ENCODE peak calls at places on chromosomes 12 and 14, in ten cellular contexts. V is upper lobe of left lung; E is ovary; J is foreskin fibroblast; Z is CD8-positive, alpha-beta memory T cell; L is prostate gland; H is transverse colon; G is fibroblast of lung; R is Caco-2; A is upper lobe of right lung. S is an unnamed sample.

GRCh38 chr12:115149685-115150378 is 465.9 kb upstream of the TBX3 start:
- DNase-seq in E (no peak), J (peak; percentile 93), G (peak; percentile 94), V (no peak), L (no peak), Z (no peak), R (no peak), H (no peak), A (no peak), S (no peak)

GRCh38 chr12:105426766-105427165 is 96.3 kb downstream of the C12orf75 start:
- DNase-seq in A (no peak), L (no peak), G (no peak), E (no peak), J (no peak), Z (no peak), V (no peak), R (no peak), H (no peak), S (no peak)

GRCh38 chr14:72546359-72547035 is 347.4 kb downstream of the DPF3 start:
- DNase-seq in V (no peak), E (no peak), J (no peak), H (no peak), A (no peak), G (no peak), Z (no peak), L (no peak), R (no peak), S (no peak)

GRCh38 chr12:131619106-131619642 is 91.7 kb upstream of the SFSWAP start:
- DNase-seq in Z (no peak), G (no peak), L (no peak), R (no peak), A (no peak), E (no peak), V (no peak), H (no peak), J (no peak), S (no peak)

GRCh38 chr14:94685166-94685581 is 73.0 kb downstream of the SERPINA3 start:
- DNase-seq in A (peak; percentile 52), V (no peak), L (no peak), R (peak; percentile 55), E (no peak), J (no peak), H (no peak), G (no peak), Z (no peak), S (peak; percentile 51)

GRCh38 chr12:3046441-3047200 is 30.6 kb upstream of the TSPAN9 start:
- DNase-seq in Z (no peak), R (no peak), H (no peak), A (peak; percentile 77), E (no peak), J (no peak), V (peak; percentile 75), L (no peak), G (peak; percentile 16), S (peak; percentile 56)

GRCh38 chr14:41607966-41608663 is 1.4 kb downstream of the LRFN5 start:
- DNase-seq in Z (no peak), R (no peak), L (no peak), J (peak; percentile 33), V (no peak), H (no peak), G (peak; percentile 14), E (peak; percentile 27), A (no peak), S (peak; percentile 56)

GRCh38 chr14:33788116-33788515 is 162.8 kb downstream of the EGLN3 start:
- DNase-seq in J (no peak), V (no peak), E (no peak), Z (no peak), G (no peak), H (no peak), A (no peak), R (no peak), L (no peak), S (no peak)

GRCh38 chr12:112992541-112993398 is 14.5 kb downstream of the OAS2 start:
- DNase-seq in L (peak; percentile 12), G (peak; percentile 32), Z (peak; percentile 14), H (peak; percentile 54), R (peak; percentile 56), E (peak; percentile 40), J (peak; percentile 75), A (no peak), V (no peak), S (peak; percentile 85)

GRCh38 chr14:73723799-73724621 is 9.8 kb upstream of the PNMA1 start:
- DNase-seq in A (peak; percentile 80), L (peak; percentile 47), R (no peak), H (no peak), Z (no peak), G (peak; percentile 96), V (peak; percentile 77), E (peak; percentile 69), J (peak; percentile 98), S (peak; percentile 47)
- H3K4me3 ChIP-seq in A (no peak overlapping the region), L (no peak overlapping the region), R (no peak overlapping the region), H (no peak overlapping the region), Z (no peak overlapping the region), G (no peak overlapping the region), V (no peak overlapping the region), E (no peak overlapping the region), J (no peak overlapping the region), S (no peak overlapping the region)

DNA sequence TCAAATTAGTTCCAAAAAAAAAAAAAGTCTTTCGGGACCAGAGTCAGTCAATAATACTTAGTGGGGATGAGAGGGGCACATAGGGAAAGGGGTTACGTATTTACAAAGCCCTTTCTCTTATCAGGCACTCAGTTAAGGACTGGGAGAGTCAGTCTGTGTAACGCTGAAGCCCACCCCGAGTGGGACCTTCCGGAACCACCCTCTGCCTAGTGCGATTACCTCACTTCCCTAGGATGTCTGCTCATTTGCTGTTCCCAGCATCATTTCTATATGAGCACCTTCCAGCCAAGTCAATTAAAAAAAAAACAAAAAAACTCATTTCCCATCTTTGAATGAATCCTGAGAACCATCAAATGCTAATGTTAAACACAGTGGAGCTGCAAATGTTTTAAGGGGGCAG is 76.9 kb downstream of the BMP4 start:
- DNase-seq in R (no peak), A (no peak), G (no peak), L (no peak), Z (no peak), H (no peak), V (no peak), E (no peak), J (no peak), S (no peak)
- H3K4me3 ChIP-seq in R (no peak overlapping the region), A (no peak overlapping the region), G (no peak overlapping the region), L (no peak overlapping the region), Z (no peak overlapping the region), H (no peak overlapping the region), V (no peak overlapping the region), E (no peak overlapping the region), J (no peak overlapping the region), S (no peak overlapping the region)

GRCh38 chr14:100256339-100256895 is 17.5 kb downstream of the YY1 start:
- DNase-seq in H (no peak), A (no peak), J (no peak), R (no peak), L (no peak), G (no peak), E (no peak), Z (no peak), V (no peak), S (no peak)
- H3K4me3 ChIP-seq in H (no peak overlapping the region), A (no peak overlapping the region), J (no peak overlapping the region), R (no peak overlapping the region), L (no peak overlapping the region), G (no peak overlapping the region), E (no peak overlapping the region), Z (no peak overlapping the region), V (no peak overlapping the region), S (no peak overlapping the region)

DNA sequence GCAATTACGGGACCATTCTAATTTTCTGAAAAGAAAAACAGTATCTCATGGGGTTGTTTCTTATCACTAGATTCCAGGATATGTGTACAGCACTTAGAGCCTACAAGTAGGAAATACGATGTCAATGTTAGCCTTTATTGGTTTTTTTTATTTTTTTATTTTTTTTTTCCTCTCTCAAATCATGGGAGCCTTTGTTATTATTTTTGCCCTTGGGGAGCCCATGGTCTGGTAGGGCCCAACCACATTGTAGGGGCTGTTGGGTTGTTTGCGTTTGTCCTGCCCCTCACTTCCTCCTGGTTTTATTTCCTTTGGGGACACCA is 5.9 kb downstream of the MORN3 start:
- DNase-seq in V (no peak), R (no peak), A (no peak), Z (no peak), L (no peak), H (no peak), G (no peak), J (no peak), E (no peak), S (no peak)
- H3K4me3 ChIP-seq in V (no peak overlapping the region), R (no peak overlapping the region), A (no peak overlapping the region), Z (peak overlapping the region; percentile 52), L (no peak overlapping the region), H (no peak overlapping the region), G (no peak overlapping the region), J (no peak overlapping the region), E (no peak overlapping the region), S (no peak overlapping the region)

GRCh38 chr14:101460521-101460920 is 100.8 kb upstream of the DIO3 start:
- DNase-seq in V (no peak), Z (no peak), H (no peak), G (no peak), J (no peak), A (no peak), R (no peak), E (no peak), L (no peak), S (no peak)

GRCh38 chr14:101458536-101459391 is 102.5 kb upstream of the DIO3 start:
- DNase-seq in J (no peak), Z (no peak), L (no peak), R (no peak), A (peak; percentile 59), V (no peak), E (peak; percentile 42), G (no peak), H (no peak), S (no peak)

GRCh38 chr14:101457936-101458535 is 103.3 kb upstream of the DIO3 start:
- DNase-seq in E (no peak), A (peak; percentile 51), L (no peak), G (no peak), R (no peak), Z (no peak), H (no peak), V (no peak), J (no peak), S (no peak)

GRCh38 chr14:101460986-101461750 is 100.1 kb upstream of the DIO3 start:
- DNase-seq in V (no peak), R (no peak), A (no peak), E (no peak), H (no peak), J (no peak), L (no peak), Z (no peak), G (no peak), S (no peak)

GRCh38 chr14:101459392-101459900 is 101.8 kb upstream of the DIO3 start:
- DNase-seq in H (no peak), G (no peak), Z (no peak), R (no peak), L (no peak), E (no peak), J (no peak), A (no peak), V (no peak), S (no peak)
- H3K4me3 ChIP-seq in H (no peak overlapping the region), G (no peak overlapping the region), Z (no peak overlapping the region), R (no peak overlapping the region), L (peak overlapping the region; percentile 4), E (no peak overlapping the region), J (no peak overlapping the region), A (peak overlapping the region; percentile 10), V (peak overlapping the region; percentile 26), S (peak overlapping the region; percentile 61)

GRCh38 chr12:67355428-67356385 is 86.5 kb downstream of the CAND1 start:
- DNase-seq in V (peak; percentile 23), Z (no peak), R (no peak), L (no peak), H (no peak), A (no peak), J (peak; percentile 79), E (no peak), G (peak; percentile 65), S (peak; percentile 82)
- H3K4me3 ChIP-seq in V (no peak overlapping the region), Z (no peak overlapping the region), R (no peak overlapping the region), L (no peak overlapping the region), H (no peak overlapping the region), A (no peak overlapping the region), J (no peak overlapping the region), E (no peak overlapping the region), G (no peak overlapping the region), S (no peak overlapping the region)

S was measured in trophoblast cell.